ENCODE peak calls at places on chromosomes 6 and 20, in four cellular contexts. B, H, U and D are unnamed samples.

GRCh38 chr6:41167173-41167963 is 4.5 kb upstream of the TREM2 start:
- DNase-seq in B (no peak), U (no peak), H (no peak), D (peak)

GRCh38 chr6:10659697-10660348 is 34.6 kb downstream of the C6orf52 start:
- DNase-seq in H (no peak), U (no peak), B (peak), D (no peak)

GRCh38 chr6:46501136-46502089 is 10.2 kb upstream of the RCAN2 start:
- DNase-seq in B (no peak), H (peak), U (no peak), D (no peak)

GRCh38 chr20:1773816-1774215 is 116.2 kb upstream of the SIRPG start:
- DNase-seq in H (no peak), B (no peak), U (no peak), D (no peak)

GRCh38 chr6:166848979-166849756 is 107.2 kb downstream of the RNASET2 start:
- DNase-seq in H (no peak), U (no peak), B (no peak), D (no peak)

GRCh38 chr20:17841751-17842191 is 126.8 kb downstream of the SNX5 start:
- DNase-seq in B (no peak), H (no peak), U (no peak), D (peak)

GRCh38 chr20:44295995-44296394 is 15.0 kb downstream of the FITM2 start:
- DNase-seq in B (no peak), U (no peak), H (no peak), D (no peak)

GRCh38 chr6:148980234-148980633 is 233.4 kb downstream of the UST start:
- DNase-seq in B (no peak), H (no peak), U (no peak), D (peak)

GRCh38 chr20:13525225-13525940 is 113.3 kb downstream of the TASP1 start:
- DNase-seq in B (no peak), U (no peak), H (peak), D (peak)

GRCh38 chr20:29123861-29124260 is 2133.6 kb upstream of the DEFB115 start:
- DNase-seq in U (no peak), B (no peak), H (no peak), D (no peak)

DNA sequence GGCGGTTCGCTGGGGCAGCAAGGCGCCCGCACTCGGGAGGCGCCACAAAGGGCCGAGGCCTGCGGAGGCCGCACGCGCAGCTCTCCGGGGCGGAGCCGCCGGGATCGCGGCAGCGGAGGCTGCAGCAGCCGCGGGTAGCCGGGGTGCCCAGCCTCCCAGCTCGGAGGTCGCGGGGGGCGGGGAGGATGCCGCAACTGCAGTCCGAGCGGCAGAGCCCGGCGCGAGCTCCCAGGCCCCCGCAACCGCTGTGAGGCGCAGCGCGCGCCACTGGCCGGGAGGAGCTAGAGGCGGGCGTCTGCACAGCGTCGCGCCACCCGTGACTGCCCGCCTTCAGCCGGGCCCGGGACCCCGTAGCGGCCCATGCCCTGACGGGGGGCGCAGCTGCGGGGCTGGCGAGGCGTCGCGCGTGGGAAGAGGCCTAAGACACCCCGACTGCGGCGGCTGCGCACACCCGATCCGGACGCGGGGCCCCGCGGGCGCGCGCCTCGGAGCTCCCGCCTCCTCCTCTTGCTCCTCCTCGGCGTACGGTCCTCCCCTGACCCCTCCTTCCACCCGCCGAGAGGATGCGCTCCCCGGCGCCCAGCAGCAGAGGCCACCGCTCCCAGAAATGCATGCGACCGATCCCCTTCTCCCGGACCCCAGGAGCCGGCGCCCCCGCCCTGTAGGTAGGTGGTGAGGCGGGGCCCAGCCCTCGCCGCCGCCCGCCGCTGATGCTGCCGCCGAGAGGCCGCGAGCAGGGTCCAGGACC is at the start of gene NCOA7:
- DNase-seq in H (no peak), U (peak), B (peak), D (peak)
- TF ChIP-seq CTCF in H (no peak), U (no peak), B (no peak), D (no peak)

GRCh38 chr6:37126554-37126906 is 43.4 kb upstream of the PIM1 start:
- DNase-seq in H (no peak), U (no peak), B (no peak), D (no peak)
- H3K4me3 ChIP-seq in H (no peak), U (no peak), B (no peak), D (no peak)

GRCh38 chr6:12482386-12482785 is 192.2 kb downstream of the EDN1 start:
- DNase-seq in H (no peak), U (no peak), B (no peak), D (no peak)
- TF ChIP-seq CTCF in H (peak), U (no peak), B (no peak), D (peak)

GRCh38 chr6:134948708-134949107 is 1.2 kb downstream of the ALDH8A1 start:
- DNase-seq in U (no peak), H (no peak), B (no peak), D (no peak)

GRCh38 chr6:134950482-134950881 is 581 bp upstream of the ALDH8A1 start:
- DNase-seq in B (no peak), H (no peak), U (no peak), D (no peak)

GRCh38 chr6:134945045-134945444 is 4.9 kb downstream of the ALDH8A1 start:
- DNase-seq in U (no peak), H (no peak), B (no peak), D (no peak)

GRCh38 chr6:134949927-134950326 is at the start of gene ALDH8A1:
- DNase-seq in U (no peak), B (no peak), H (no peak), D (no peak)

DNA sequence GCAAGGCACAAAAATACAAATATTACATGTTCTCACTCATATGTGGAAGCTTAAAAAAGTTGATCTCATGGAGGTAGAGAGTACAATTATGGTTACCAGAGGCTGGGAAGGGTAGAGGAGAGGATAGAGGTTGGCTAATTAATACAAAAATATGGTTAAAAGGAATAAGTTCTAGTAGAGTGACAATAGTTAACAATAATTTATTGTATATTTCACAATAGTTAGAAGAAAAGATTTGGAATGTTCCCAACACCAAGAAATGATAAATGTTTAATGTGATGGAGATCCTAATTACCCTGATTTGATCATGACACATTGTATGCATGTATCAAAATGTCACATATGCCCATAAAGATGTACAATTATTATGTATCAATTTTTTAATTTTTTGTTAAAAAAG is 1.8 kb downstream of the ALDH8A1 start:
- DNase-seq in H (no peak), B (no peak), U (no peak), D (no peak)
- H3K4me3 ChIP-seq in H (no peak), B (no peak), U (no peak), D (no peak)

GRCh38 chr6:105359419-105360366 is 43.2 kb downstream of the PREP start:
- DNase-seq in H (peak), U (no peak), B (no peak), D (peak)

GRCh38 chr6:105364243-105364642 is 38.6 kb downstream of the PREP start:
- DNase-seq in U (peak), B (no peak), H (no peak), D (peak)

GRCh38 chr6:105369145-105369544 is 33.7 kb downstream of the PREP start:
- DNase-seq in U (no peak), B (no peak), H (no peak), D (no peak)

DNA sequence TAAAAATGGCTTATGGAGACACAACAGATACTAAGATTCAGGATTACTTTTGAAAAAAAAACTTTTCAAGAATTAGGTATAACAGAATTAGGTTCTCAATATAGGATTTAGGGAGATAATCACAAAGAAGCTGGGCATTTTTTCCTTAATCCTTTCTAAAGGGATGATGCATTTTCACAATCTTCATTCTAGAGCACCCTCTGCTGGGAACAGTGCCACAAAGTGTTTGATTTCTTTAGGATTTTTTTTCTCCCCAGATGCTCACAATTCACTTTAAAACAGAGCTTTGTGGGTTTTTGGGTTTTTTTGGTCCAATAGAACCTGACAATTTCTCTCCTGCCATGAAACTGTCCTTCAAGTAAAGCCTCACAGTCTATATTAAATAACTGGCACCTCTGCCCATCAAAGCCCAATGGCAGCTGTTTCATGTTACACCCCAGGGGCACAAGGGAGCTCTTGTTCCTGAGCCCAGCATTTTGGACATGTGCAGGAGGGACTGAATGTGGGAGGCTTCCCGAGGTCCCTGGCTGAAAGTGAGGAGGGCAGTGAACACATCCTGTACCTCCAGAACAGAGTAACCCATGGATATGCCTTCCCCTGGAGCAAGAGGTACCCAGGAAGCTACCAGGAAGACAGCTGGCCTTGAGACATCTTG is 39.7 kb downstream of the PREP start:
- DNase-seq in U (no peak), H (no peak), B (no peak), D (peak)
- TF ChIP-seq CTCF in U (peak), H (peak), B (no peak), D (peak)

GRCh38 chr20:10217517-10218410 is 866 bp upstream of the SNAP25 start:
- DNase-seq in U (peak), H (peak), B (no peak), D (peak)
- H3K4me3 ChIP-seq in U (peak), H (peak), B (no peak), D (peak)

DNA sequence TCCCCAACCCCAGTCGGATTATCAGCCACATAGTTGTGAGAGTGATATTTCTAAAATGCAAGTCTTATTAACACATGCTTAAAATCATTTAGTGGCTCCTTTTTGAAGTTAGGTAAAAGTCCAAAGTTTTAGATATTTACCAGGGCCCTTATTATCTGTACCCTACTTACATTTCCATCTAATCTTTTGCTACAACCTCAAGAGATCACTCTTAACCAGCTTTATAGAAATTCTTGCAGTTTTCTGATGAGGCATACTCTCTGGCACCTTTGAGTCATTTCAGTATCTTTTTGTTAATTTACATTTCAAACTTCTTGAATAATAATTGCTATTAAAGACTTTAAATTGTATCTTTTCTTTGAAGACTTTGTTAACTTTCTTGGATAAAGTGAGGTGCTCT is 453.3 kb downstream of the RFPL4B start:
- DNase-seq in U (no peak), H (no peak), B (no peak), D (no peak)
- TF ChIP-seq CTCF in U (no peak), H (no peak), B (no peak), D (no peak)

GRCh38 chr6:24887520-24887919 is 48.2 kb downstream of the RIPOR2 start:
- DNase-seq in U (no peak), H (no peak), B (no peak), D (no peak)
- H3K4me3 ChIP-seq in U (no peak), H (no peak), B (no peak), D (no peak)

DNA sequence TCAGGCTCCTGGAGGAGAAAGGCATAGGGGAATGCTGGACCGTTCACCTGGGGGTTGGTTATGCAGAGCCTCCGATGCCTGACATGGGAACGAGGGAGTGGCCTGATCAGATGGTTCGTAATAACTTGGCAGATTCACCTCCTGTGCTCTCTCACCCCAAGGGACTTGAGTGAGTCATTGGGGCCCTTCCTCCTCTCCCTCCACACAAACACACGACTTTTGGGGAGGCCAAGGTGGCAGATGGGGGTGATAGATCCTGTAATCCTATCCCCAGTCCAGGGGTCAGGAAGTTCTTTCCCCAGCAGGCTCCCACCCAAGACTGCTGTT is 45.6 kb upstream of the ARFGEF2 start:
- DNase-seq in H (no peak), U (no peak), B (no peak), D (peak)
- TF ChIP-seq CTCF in H (no peak), U (no peak), B (no peak), D (no peak)

GRCh38 chr20:19008497-19008896 is 194.9 kb downstream of the SCP2D1 start:
- DNase-seq in U (no peak), B (no peak), H (no peak), D (no peak)

GRCh38 chr20:19004975-19005374 is 191.4 kb downstream of the SCP2D1 start:
- DNase-seq in B (no peak), U (no peak), H (no peak), D (no peak)

GRCh38 chr20:19001177-19001576 is 187.6 kb downstream of the SCP2D1 start:
- DNase-seq in B (no peak), U (no peak), H (no peak), D (no peak)

GRCh38 chr20:19000071-19000470 is 186.5 kb downstream of the SCP2D1 start:
- DNase-seq in U (no peak), H (no peak), B (no peak), D (no peak)

GRCh38 chr20:19003759-19004336 is 190.3 kb downstream of the SCP2D1 start:
- DNase-seq in U (peak), B (no peak), H (no peak), D (no peak)
- H3K4me3 ChIP-seq in U (no peak), B (no peak), H (no peak), D (no peak)